ENCODE peak calls at places on chromosome 2, in seven cellular contexts. S is GM12865, Y is left ventricle myocardium inferior, L is adrenal gland, C is IMR-90, M is fibroblast of the aortic adventitia, T is GM20000. R is an unnamed sample.
A peak's percentile ranks its signal among the peaks of the same experiment; 100 is the strongest.

GRCh38 chr2:71856709-71857525 is 290.7 kb downstream of the CYP26B1 start:
- DNase-seq in S (peak; percentile 6), Y (no peak), L (no peak), C (no peak), M (no peak), T (no peak), R (peak; percentile 65)

GRCh38 chr2:233343171-233343705 is 11.1 kb upstream of the DGKD start:
- DNase-seq in S (no peak), Y (no peak), L (no peak), C (no peak), M (no peak), T (no peak), R (no peak)

GRCh38 chr2:68734688-68735525 is at the start of gene ARHGAP25:
- DNase-seq in S (peak; percentile 83), Y (no peak), L (no peak), C (no peak), M (no peak), T (peak; percentile 43), R (no peak)

GRCh38 chr2:241909769-241910168 is 40.2 kb downstream of the RTP5 start:
- DNase-seq in S (no peak), Y (no peak), L (no peak), C (no peak), M (no peak), T (no peak), R (no peak)

GRCh38 chr2:72931280-72931910 is 14.1 kb downstream of the EMX1 start:
- DNase-seq in S (no peak), Y (no peak), L (no peak), C (peak; percentile 59), M (no peak), T (no peak), R (peak; percentile 67)

GRCh38 chr2:71843391-71843850 is 304.2 kb downstream of the CYP26B1 start:
- DNase-seq in S (no peak), Y (peak; percentile 29), L (no peak), C (peak; percentile 68), M (peak; percentile 82), T (no peak), R (peak; percentile 73)

GRCh38 chr2:109486711-109487130 is 127.0 kb downstream of the SEPTIN10 start:
- DNase-seq in S (no peak), Y (no peak), L (no peak), C (no peak), M (no peak), T (no peak), R (no peak)

GRCh38 chr2:20138696-20139095 is 86.2 kb downstream of the SDC1 start:
- DNase-seq in S (no peak), Y (no peak), L (no peak), C (no peak), M (peak; percentile 16), T (no peak), R (no peak)

GRCh38 chr2:45288532-45288931 is 279.3 kb upstream of the SIX2 start:
- DNase-seq in S (peak; percentile 7), Y (no peak), L (no peak), C (peak; percentile 42), M (no peak), T (no peak), R (peak; percentile 56)

GRCh38 chr2:166651080-166651675 is 157.1 kb upstream of the SCN7A start:
- DNase-seq in S (no peak), Y (no peak), L (no peak), C (peak; percentile 83), M (peak; percentile 68), T (no peak), R (peak; percentile 75)

GRCh38 chr2:200306969-200307811 is 697 bp downstream of the SPATS2L start:
- DNase-seq in S (peak; percentile 71), Y (peak; percentile 53), L (peak; percentile 51), C (no peak), M (no peak), T (peak; percentile 82), R (peak; percentile 46)

GRCh38 chr2:127893494-127893893 is 7.7 kb upstream of the AMMECR1L start:
- DNase-seq in S (no peak), Y (no peak), L (no peak), C (no peak), M (no peak), T (no peak), R (no peak)

GRCh38 chr2:70702711-70703395 is 65.1 kb downstream of the ADD2 start:
- DNase-seq in S (no peak), Y (no peak), L (no peak), C (no peak), M (no peak), T (no peak), R (no peak)

GRCh38 chr2:159737292-159737916 is 25.1 kb downstream of the MARCHF7 start:
- DNase-seq in S (no peak), Y (no peak), L (no peak), C (no peak), M (peak; percentile 37), T (no peak), R (no peak)

GRCh38 chr2:195257979-195258378 is 399.0 kb upstream of the SLC39A10 start:
- DNase-seq in S (no peak), Y (no peak), L (no peak), C (no peak), M (no peak), T (no peak), R (no peak)

GRCh38 chr2:99611034-99611433 is 121.2 kb upstream of the REV1 start:
- DNase-seq in S (no peak), Y (no peak), L (no peak), C (no peak), M (no peak), T (no peak), R (no peak)

GRCh38 chr2:99607454-99607853 is 117.6 kb upstream of the REV1 start:
- DNase-seq in S (no peak), Y (no peak), L (no peak), C (no peak), M (no peak), T (no peak), R (no peak)

GRCh38 chr2:99609851-99610381 is 120.1 kb upstream of the REV1 start:
- DNase-seq in S (no peak), Y (no peak), L (no peak), C (no peak), M (no peak), T (no peak), R (peak; percentile 49)

GRCh38 chr2:99608861-99609260 is 119.0 kb upstream of the REV1 start:
- DNase-seq in S (no peak), Y (no peak), L (no peak), C (no peak), M (no peak), T (no peak), R (no peak)

DNA sequence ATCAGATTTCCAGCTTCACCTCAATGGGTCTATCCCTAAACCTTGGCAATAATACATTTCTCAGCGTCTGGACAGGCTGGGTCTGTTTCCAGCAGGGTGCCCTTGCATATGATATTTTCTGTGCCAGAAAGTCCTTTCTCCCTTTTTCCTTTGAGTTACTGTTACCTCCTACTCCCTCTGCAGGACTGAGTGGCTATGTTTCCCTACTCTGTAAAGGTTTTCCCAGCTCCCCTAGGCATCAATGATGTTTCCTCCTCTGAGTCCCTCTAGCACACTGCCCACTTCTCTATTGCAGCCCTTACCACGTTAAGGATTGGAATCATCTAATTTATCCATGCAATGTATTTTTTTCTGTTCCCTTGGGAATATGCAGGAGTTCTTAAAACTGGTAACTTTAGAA is 118.3 kb upstream of the REV1 start:
- DNase-seq in S (no peak), Y (no peak), L (no peak), C (no peak), M (no peak), T (no peak), R (no peak)
- TF ChIP-seq CTCF in S (no peak), Y (no peak), L (no peak), C (no peak), M (no peak), T (no peak), R (peak; percentile 19)

DNA sequence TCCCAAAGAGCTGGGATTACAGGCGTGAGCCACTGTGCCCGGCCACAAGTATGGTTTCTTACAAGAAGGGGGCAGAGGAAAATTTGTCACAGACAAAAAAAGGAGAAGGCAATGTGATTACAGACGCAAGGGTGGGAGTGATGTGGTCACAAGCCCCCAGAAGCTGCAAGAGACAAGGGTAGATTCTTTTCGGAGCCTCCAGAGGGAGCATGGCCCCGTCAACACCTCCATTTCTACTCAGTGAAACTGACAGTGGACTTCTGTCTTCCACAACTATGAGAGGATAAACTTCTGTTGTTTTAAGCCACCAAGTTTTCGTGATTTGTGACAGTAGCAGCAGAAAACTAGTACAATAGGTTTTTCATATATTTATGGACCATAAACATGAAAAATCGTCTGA is 2.1 kb upstream of the TCF7L1 start:
- DNase-seq in S (peak; percentile 17), Y (no peak), L (no peak), C (peak; percentile 40), M (peak; percentile 59), T (no peak), R (peak; percentile 21)
- TF ChIP-seq CTCF in S (no peak), Y (peak; percentile 67), L (no peak), C (peak; percentile 53), M (peak; percentile 63), T (no peak), R (peak; percentile 56)

GRCh38 chr2:74833418-74834233 is at the start of gene HK2:
- DNase-seq in S (peak; percentile 95), Y (peak; percentile 87), L (peak; percentile 76), C (peak; percentile 88), M (peak; percentile 80), T (peak; percentile 99), R (peak; percentile 96)

GRCh38 chr2:74835831-74836674 is 2.1 kb downstream of the HK2 start:
- DNase-seq in S (peak; percentile 77), Y (no peak), L (no peak), C (peak; percentile 53), M (peak; percentile 63), T (peak; percentile 73), R (peak; percentile 80)

GRCh38 chr2:74841663-74842062 is 7.7 kb downstream of the HK2 start:
- DNase-seq in S (no peak), Y (peak; percentile 64), L (no peak), C (no peak), M (no peak), T (no peak), R (no peak)

GRCh38 chr2:74834806-74835755 is 1.2 kb downstream of the HK2 start:
- DNase-seq in S (peak; percentile 84), Y (peak; percentile 27), L (peak; percentile 34), C (peak; percentile 38), M (peak; percentile 54), T (peak; percentile 89), R (peak; percentile 66)

DNA sequence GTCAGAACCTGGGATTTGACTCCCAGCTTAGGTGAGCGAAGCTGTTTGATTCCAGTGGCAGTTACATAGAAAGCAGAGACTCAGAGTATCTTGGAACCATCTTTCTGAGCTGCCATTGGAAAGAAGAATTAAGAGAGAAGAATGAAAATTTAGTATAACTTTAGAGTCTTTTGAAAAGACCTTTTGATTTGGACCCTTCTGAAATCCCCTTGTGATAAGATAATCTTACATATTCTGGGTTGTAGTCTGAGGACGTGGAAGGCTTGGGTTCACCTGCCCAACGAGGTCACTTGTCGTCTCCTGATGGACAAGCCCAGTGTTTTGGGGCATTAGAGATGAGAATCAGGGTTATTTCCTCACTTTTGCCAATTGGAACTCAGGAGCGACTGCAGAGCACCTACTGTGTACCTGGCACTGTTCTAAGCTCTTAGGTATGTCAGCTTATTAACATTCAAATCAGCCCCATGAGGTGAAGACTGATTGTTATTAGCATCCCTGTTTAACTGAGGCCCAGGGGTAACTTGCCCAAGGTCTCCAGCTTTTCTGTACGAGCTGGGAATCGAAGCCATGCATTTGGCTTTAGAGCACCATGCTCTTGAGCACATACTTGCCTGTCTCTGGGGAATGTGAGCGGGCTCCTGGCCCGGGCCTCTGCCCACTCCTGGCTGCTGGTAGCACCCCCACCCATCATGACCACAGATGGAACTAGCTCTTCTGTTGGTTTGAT is 2.9 kb downstream of the HK2 start:
- DNase-seq in S (no peak), Y (no peak), L (no peak), C (no peak), M (no peak), T (no peak), R (no peak)
- TF ChIP-seq CTCF in S (no peak), Y (peak; percentile 11), L (no peak), C (no peak), M (no peak), T (no peak), R (peak; percentile 20)

GRCh38 chr2:96408631-96409542 is 73.3 kb downstream of the NCAPH start:
- DNase-seq in S (no peak), Y (peak; percentile 80), L (peak; percentile 32), C (peak; percentile 38), M (peak; percentile 94), T (no peak), R (peak; percentile 53)
- TF ChIP-seq CTCF in S (no peak), Y (peak; percentile 24), L (no peak), C (no peak), M (peak; percentile 17), T (no peak), R (peak; percentile 42)